ENCODE peak calls at places on chromosome 9, in six cellular contexts. G, F, L, P, R and Q are unnamed samples.

GRCh38 chr9:79357620-79358019 is 214.1 kb upstream of the TLE4 start:
- DNase-seq in G (no peak), F (peak; percentile 66), L (no peak), P (no peak), R (no peak), Q (no peak)

GRCh38 chr9:38390851-38391250 is 1.7 kb upstream of the ALDH1B1 start:
- DNase-seq in G (no peak), F (no peak), L (no peak), P (no peak), R (no peak), Q (no peak)

GRCh38 chr9:21314152-21314551 is 9.0 kb upstream of the IFNA5 start:
- DNase-seq in G (no peak), F (no peak), L (no peak), P (no peak), R (no peak), Q (no peak)

GRCh38 chr9:96187108-96187695 is 114.8 kb downstream of the HSD17B3 start:
- DNase-seq in G (no peak), F (no peak), L (no peak), P (no peak), R (no peak), Q (no peak)

GRCh38 chr9:85949591-85950335 is 8.8 kb downstream of the NAA35 start:
- DNase-seq in G (no peak), F (no peak), L (no peak), P (no peak), R (no peak), Q (no peak)

GRCh38 chr9:101212661-101213060 is 172.1 kb downstream of the BAAT start:
- DNase-seq in G (no peak), F (no peak), L (no peak), P (no peak), R (no peak), Q (no peak)

GRCh38 chr9:79774356-79774755 is 202.6 kb downstream of the TLE4 start:
- DNase-seq in G (no peak), F (no peak), L (no peak), P (no peak), R (no peak), Q (no peak)

GRCh38 chr9:83062653-83063527 is at the start of gene RASEF:
- DNase-seq in G (peak; percentile 57), F (no peak), L (peak; percentile 37), P (peak; percentile 41), R (peak; percentile 89), Q (no peak)

GRCh38 chr9:100427366-100428263 is 672 bp downstream of the MSANTD3 start:
- DNase-seq in G (peak; percentile 72), F (peak; percentile 57), L (peak; percentile 61), P (peak; percentile 48), R (peak; percentile 86), Q (no peak)

GRCh38 chr9:95452176-95452575 is 64.6 kb downstream of the PTCH1 start:
- DNase-seq in G (no peak), F (no peak), L (no peak), P (no peak), R (no peak), Q (no peak)

GRCh38 chr9:105360344-105360743 is 87.5 kb upstream of the FSD1L start:
- DNase-seq in G (no peak), F (no peak), L (no peak), P (no peak), R (no peak), Q (no peak)

GRCh38 chr9:125966959-125967711 is 220.0 kb downstream of the PBX3 start:
- DNase-seq in G (no peak), F (no peak), L (no peak), P (no peak), R (no peak), Q (no peak)

GRCh38 chr9:127589955-127590370 is 22.1 kb upstream of the STXBP1 start:
- DNase-seq in G (no peak), F (peak; percentile 63), L (peak; percentile 74), P (peak; percentile 68), R (peak; percentile 85), Q (no peak)

GRCh38 chr9:22124263-22125011 is 115.3 kb upstream of the CDKN2B start:
- DNase-seq in G (no peak), F (no peak), L (no peak), P (no peak), R (no peak), Q (no peak)

GRCh38 chr9:117494401-117495130 is 79.7 kb upstream of the ASTN2 start:
- DNase-seq in G (no peak), F (no peak), L (no peak), P (no peak), R (no peak), Q (no peak)

GRCh38 chr9:93022066-93022465 is 36.4 kb upstream of the SUSD3 start:
- DNase-seq in G (no peak), F (no peak), L (no peak), P (no peak), R (no peak), Q (no peak)

GRCh38 chr9:35832814-35833213 is 3.8 kb downstream of the TMEM8B start:
- DNase-seq in G (no peak), F (no peak), L (no peak), P (no peak), R (no peak), Q (no peak)

GRCh38 chr9:12680341-12680740 is 12.8 kb upstream of the TYRP1 start:
- DNase-seq in G (no peak), F (no peak), L (no peak), P (no peak), R (no peak), Q (no peak)

GRCh38 chr9:106890621-106891020 is 27.7 kb downstream of the ZNF462 start:
- DNase-seq in G (no peak), F (no peak), L (no peak), P (no peak), R (no peak), Q (no peak)

GRCh38 chr9:106891286-106891685 is 28.3 kb downstream of the ZNF462 start:
- DNase-seq in G (no peak), F (no peak), L (no peak), P (no peak), R (no peak), Q (no peak)

GRCh38 chr9:106896695-106897094 is 33.7 kb downstream of the ZNF462 start:
- DNase-seq in G (no peak), F (no peak), L (no peak), P (no peak), R (no peak), Q (no peak)

GRCh38 chr9:106892632-106893031 is 29.7 kb downstream of the ZNF462 start:
- DNase-seq in G (peak; percentile 64), F (no peak), L (peak; percentile 62), P (peak; percentile 47), R (peak; percentile 92), Q (no peak)

DNA sequence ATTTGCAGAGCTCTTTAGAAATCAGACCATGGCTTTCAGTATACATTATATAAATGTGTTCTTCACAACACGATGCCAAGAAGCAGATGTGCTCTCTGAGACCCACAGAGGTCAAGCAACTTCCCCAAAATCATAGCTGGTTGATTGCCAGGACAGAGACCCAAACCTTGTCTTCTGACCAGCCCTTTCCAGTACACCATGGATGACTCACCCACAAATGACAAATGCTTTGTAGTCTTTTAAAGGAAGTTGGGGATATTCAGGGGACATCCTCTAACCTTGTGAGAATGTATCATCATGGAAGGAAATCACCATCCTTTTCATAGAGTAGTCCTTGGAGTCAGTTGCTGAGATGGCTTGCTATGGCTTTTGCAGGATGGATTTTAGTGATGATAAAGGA is 30.1 kb downstream of the ZNF462 start:
- DNase-seq in G (no peak), F (no peak), L (no peak), P (no peak), R (no peak), Q (no peak)
- H3K4me1 ChIP-seq in G (peaks cover 15% of the 10 kb centered on the region), F (peaks cover 25% of the 10 kb centered on the region), L (peaks cover 33% of the 10 kb centered on the region), P (peaks cover 22% of the 10 kb centered on the region), R (peaks cover 25% of the 10 kb centered on the region), Q (peaks cover 47% of the 10 kb centered on the region)

GRCh38 chr9:73026375-73026774 is 73.5 kb upstream of the ALDH1A1 start:
- DNase-seq in G (no peak), F (no peak), L (no peak), P (no peak), R (no peak), Q (no peak)

GRCh38 chr9:73034962-73035361 is 82.1 kb upstream of the ALDH1A1 start:
- DNase-seq in G (no peak), F (no peak), L (no peak), P (no peak), R (no peak), Q (no peak)

GRCh38 chr9:73030370-73031039 is 77.7 kb upstream of the ALDH1A1 start:
- DNase-seq in G (no peak), F (no peak), L (no peak), P (no peak), R (no peak), Q (no peak)

GRCh38 chr9:73031350-73031749 is 78.5 kb upstream of the ALDH1A1 start:
- DNase-seq in G (no peak), F (no peak), L (no peak), P (no peak), R (no peak), Q (no peak)
- H3K27me3 ChIP-seq in G (no peaks in the 10 kb centered on the region), F (no peaks in the 10 kb centered on the region), L (no peaks in the 10 kb centered on the region), P (no peaks in the 10 kb centered on the region), R (no peaks in the 10 kb centered on the region), Q (no peaks in the 10 kb centered on the region)

GRCh38 chr9:135887585-135888050 is 19.7 kb downstream of the CAMSAP1 start:
- DNase-seq in G (no peak), F (no peak), L (no peak), P (no peak), R (peak; percentile 87), Q (no peak)

GRCh38 chr9:135888126-135888765 is 19.1 kb downstream of the CAMSAP1 start:
- DNase-seq in G (no peak), F (no peak), L (no peak), P (no peak), R (no peak), Q (no peak)

GRCh38 chr9:135886147-135886981 is 21.0 kb downstream of the CAMSAP1 start:
- DNase-seq in G (no peak), F (no peak), L (no peak), P (no peak), R (no peak), Q (no peak)

GRCh38 chr9:135885100-135885853 is 22.1 kb downstream of the CAMSAP1 start:
- DNase-seq in G (no peak), F (no peak), L (no peak), P (no peak), R (no peak), Q (no peak)

DNA sequence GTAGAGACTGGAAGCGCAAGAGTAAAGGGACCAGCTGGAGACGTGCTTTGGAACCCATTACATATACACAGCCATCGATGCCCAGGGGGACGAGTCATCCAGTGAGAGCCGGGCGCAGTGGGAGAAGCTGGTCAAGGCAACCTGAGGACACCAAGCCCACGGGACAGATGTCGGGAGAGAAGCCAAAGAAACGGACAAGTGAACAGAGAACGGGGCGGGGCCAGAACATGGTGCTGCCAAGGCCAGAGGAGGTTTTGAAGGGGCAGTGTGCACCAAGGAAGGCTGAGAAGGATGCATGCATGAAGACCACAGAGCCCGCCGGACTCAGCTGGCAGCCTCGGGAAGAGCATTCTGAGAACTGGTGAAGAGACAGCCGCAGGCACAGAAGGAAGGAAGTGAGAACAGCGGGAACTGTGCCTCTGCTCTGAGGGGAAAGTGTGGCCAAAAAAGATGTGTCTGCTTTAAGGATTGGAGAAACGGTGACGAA is 20.3 kb downstream of the CAMSAP1 start:
- DNase-seq in G (no peak), F (no peak), L (no peak), P (no peak), R (no peak), Q (no peak)
- H3K4me1 ChIP-seq in G (peaks cover 29% of the 10 kb centered on the region), F (peaks cover 57% of the 10 kb centered on the region), L (peaks cover 29% of the 10 kb centered on the region), P (peaks cover 47% of the 10 kb centered on the region), R (peaks cover 28% of the 10 kb centered on the region), Q (peaks cover 78% of the 10 kb centered on the region)

DNA sequence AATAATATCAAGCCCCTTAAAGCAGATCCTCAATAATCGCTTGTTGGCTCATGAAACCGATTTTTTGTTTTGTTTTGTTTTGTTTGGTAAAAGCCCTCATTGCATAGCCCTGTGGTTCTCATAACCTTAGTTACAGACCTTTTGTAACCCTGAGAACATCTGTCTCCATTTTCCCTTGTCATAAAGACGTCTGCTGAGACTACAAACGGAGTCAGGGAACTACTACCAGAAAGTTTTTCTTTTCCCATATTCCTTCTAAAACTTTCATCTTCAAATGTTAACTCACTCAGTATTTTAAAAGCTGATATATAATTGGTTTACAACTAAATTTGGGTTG is 1.3 kb upstream of the ANP32B start:
- DNase-seq in G (no peak), F (no peak), L (no peak), P (no peak), R (no peak), Q (no peak)
- H3K27me3 ChIP-seq in G (no peaks in the 10 kb centered on the region), F (no peaks in the 10 kb centered on the region), L (no peaks in the 10 kb centered on the region), P (peaks cover 5% of the 10 kb centered on the region), R (peaks cover 60% of the 10 kb centered on the region), Q (no peaks in the 10 kb centered on the region)